ENCODE peak calls at places on chromosome 21, in five cellular contexts. N is H1, B is neuronal stem cell, F is H9, O is trophoblast cell. Q is an unnamed sample.

GRCh38 chr21:38773108-38774061 is 32.3 kb upstream of the ETS2 start:
- DNase-seq in N (no peak), B (no peak), F (no peak), O (peak), Q (peak)

GRCh38 chr21:27393726-27394125 is 426.8 kb upstream of the ADAMTS5 start:
- DNase-seq in N (no peak), B (no peak), F (no peak), O (no peak), Q (no peak)

GRCh38 chr21:34093083-34093482 is 19.7 kb downstream of the MRPS6 start:
- DNase-seq in N (no peak), B (no peak), F (no peak), O (no peak), Q (no peak)

GRCh38 chr21:26544208-26544607 is 28.9 kb downstream of the CYYR1 start:
- DNase-seq in N (no peak), B (no peak), F (no peak), O (no peak), Q (no peak)

GRCh38 chr21:9753943-9754342 is 767.4 kb upstream of the TPTE start:
- DNase-seq in N (no peak), B (no peak), F (no peak), O (no peak), Q (no peak)

GRCh38 chr21:26120833-26121232 is 49.7 kb downstream of the APP start:
- DNase-seq in N (no peak), B (no peak), F (peak), O (peak), Q (no peak)

GRCh38 chr21:46202592-46203202 is 18.4 kb upstream of the SPATC1L start:
- DNase-seq in N (no peak), B (no peak), F (no peak), O (peak), Q (no peak)

GRCh38 chr21:31710586-31710985 is 21.3 kb downstream of the SCAF4 start:
- DNase-seq in N (no peak), B (no peak), F (no peak), O (peak), Q (no peak)

GRCh38 chr21:9839011-9839661 is 682.2 kb upstream of the TPTE start:
- DNase-seq in N (no peak), B (no peak), F (peak), O (no peak), Q (no peak)

GRCh38 chr21:18164483-18164882 is 80.2 kb upstream of the CHODL start:
- DNase-seq in N (no peak), B (no peak), F (no peak), O (no peak), Q (no peak)

GRCh38 chr21:25563399-25564116 is 43.7 kb downstream of the MRPL39 start:
- DNase-seq in N (no peak), B (no peak), F (no peak), O (no peak), Q (peak)

GRCh38 chr21:32726742-32727477 is 903 bp downstream of the SYNJ1 start:
- DNase-seq in N (no peak), B (peak), F (no peak), O (peak), Q (peak)

GRCh38 chr21:37675202-37675801 is 241.0 kb downstream of the KCNJ6 start:
- DNase-seq in N (peak), B (peak), F (peak), O (peak), Q (peak)

GRCh38 chr21:46562964-46563607 is 41.8 kb downstream of the S100B start:
- DNase-seq in N (no peak), B (no peak), F (no peak), O (no peak), Q (no peak)

GRCh38 chr21:25862596-25862995 is 127.8 kb downstream of the GABPA start:
- DNase-seq in N (no peak), B (no peak), F (no peak), O (peak), Q (peak)

GRCh38 chr21:13368200-13368599 is 241.4 kb upstream of the POTED start:
- DNase-seq in N (no peak), B (no peak), F (no peak), O (no peak), Q (no peak)

GRCh38 chr21:34553199-34553952 is 41.4 kb upstream of the KCNE1 start:
- DNase-seq in N (no peak), B (no peak), F (no peak), O (peak), Q (peak)

GRCh38 chr21:31668651-31669491 is 9.4 kb downstream of the SOD1 start:
- DNase-seq in N (no peak), B (no peak), F (no peak), O (no peak), Q (no peak)

GRCh38 chr21:38852278-38852677 is 46.5 kb downstream of the ETS2 start:
- DNase-seq in N (no peak), B (no peak), F (no peak), O (no peak), Q (no peak)

GRCh38 chr21:27190601-27191000 is 223.7 kb upstream of the ADAMTS5 start:
- DNase-seq in N (no peak), B (no peak), F (no peak), O (no peak), Q (no peak)

GRCh38 chr21:34510148-34511142 is 1.6 kb downstream of the KCNE1 start:
- DNase-seq in N (peak), B (peak), F (peak), O (peak), Q (peak)

GRCh38 chr21:17451364-17451869 is 61.4 kb upstream of the CXADR start:
- DNase-seq in N (no peak), B (no peak), F (no peak), O (peak), Q (peak)

GRCh38 chr21:38843806-38844479 is 38.2 kb downstream of the ETS2 start:
- DNase-seq in N (no peak), B (no peak), F (no peak), O (peak), Q (no peak)

GRCh38 chr21:39224930-39225329 is 41.7 kb upstream of the PSMG1 start:
- DNase-seq in N (no peak), B (no peak), F (no peak), O (no peak), Q (no peak)

GRCh38 chr21:26810266-26810665 is 34.9 kb downstream of the ADAMTS1 start:
- DNase-seq in N (no peak), B (no peak), F (no peak), O (peak), Q (no peak)

GRCh38 chr21:46622226-46622625 is 13.2 kb upstream of the PRMT2 start:
- DNase-seq in N (no peak), B (peak), F (no peak), O (no peak), Q (no peak)

GRCh38 chr21:45149021-45149420 is 74.6 kb downstream of the ADARB1 start:
- DNase-seq in N (peak), B (no peak), F (no peak), O (peak), Q (no peak)
- H3K4ac ChIP-seq in N (no peak), B (no peak), F (no peak), O (no peak), Q (no peak)

GRCh38 chr21:45053561-45053960 is 20.8 kb upstream of the ADARB1 start:
- DNase-seq in N (no peak), B (no peak), F (peak), O (no peak), Q (no peak)
- H2BK12ac ChIP-seq in N (no peak), B (peak), F (no peak), O (peak), Q (no peak)

GRCh38 chr21:36232641-36233040 is 76.0 kb downstream of the DOP1B start:
- DNase-seq in N (no peak), B (no peak), F (no peak), O (no peak), Q (no peak)

GRCh38 chr21:36235058-36235582 is 78.5 kb downstream of the DOP1B start:
- DNase-seq in N (no peak), B (no peak), F (no peak), O (peak), Q (no peak)

GRCh38 chr21:36229181-36229580 is 72.6 kb downstream of the DOP1B start:
- DNase-seq in N (no peak), B (no peak), F (no peak), O (no peak), Q (no peak)
- H3K4ac ChIP-seq in N (no peak), B (no peak), F (no peak), O (no peak), Q (no peak)

DNA sequence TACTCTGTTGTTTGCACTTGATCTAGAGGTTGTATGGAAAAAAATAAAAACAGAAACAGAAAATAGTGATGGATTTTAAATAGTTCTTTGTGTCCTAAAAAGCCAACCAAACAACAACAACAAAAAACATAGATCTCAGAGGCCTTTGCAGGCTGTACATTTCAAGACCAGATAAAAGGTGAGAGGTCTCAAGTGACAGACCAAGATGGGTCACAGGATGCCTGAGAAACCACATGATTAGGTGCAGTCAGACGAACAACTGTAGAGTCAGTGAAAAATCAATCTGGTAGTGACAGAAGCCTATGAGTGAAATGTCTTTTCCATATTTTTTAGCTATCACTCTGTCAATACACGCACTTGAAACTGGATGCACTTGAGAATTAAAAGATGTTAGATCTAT is 193.5 kb upstream of the SAMSN1 start:
- DNase-seq in N (no peak), B (no peak), F (no peak), O (no peak), Q (no peak)
- H2BK12ac ChIP-seq in N (no peak), B (no peak), F (no peak), O (no peak), Q (no peak)

GRCh38 chr21:44881586-44881939 is 8.1 kb upstream of the PTTG1IP start:
- DNase-seq in N (no peak), B (no peak), F (no peak), O (no peak), Q (no peak)
- H3K4ac ChIP-seq in N (no peak), B (no peak), F (no peak), O (no peak), Q (no peak)

DNA sequence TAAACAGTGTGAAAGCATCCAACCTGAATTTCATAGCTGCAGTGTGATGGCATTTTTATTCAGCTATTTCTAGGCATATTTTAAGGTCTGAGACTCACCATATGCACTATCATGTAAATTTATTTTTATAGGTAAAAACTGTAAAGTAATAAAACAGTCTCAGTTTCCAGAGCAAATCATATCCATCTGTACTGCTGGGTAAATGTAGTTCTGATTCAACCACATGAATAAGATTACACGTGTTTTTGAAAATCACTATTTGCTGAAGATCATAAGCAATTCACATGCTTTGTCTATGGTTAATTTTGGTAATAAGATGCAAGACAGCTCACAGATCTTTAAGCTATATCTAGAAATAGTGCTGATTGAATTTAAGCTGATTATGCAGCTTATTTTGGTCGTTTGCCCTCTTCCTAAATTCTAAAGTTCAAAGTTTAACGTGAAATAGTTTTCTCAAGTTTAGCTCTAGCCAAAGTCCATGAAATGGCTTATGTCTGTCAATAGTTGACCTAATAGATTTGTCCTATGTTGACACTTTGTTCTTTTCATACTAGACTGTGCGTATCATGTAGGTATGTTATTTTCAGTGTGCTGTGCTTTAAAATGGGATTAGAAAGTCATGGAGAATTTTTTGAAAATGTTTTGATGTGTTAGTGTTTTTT is 489.0 kb downstream of the USP25 start:
- DNase-seq in N (no peak), B (no peak), F (no peak), O (no peak), Q (no peak)
- H2BK12ac ChIP-seq in N (no peak), B (no peak), F (no peak), O (no peak), Q (no peak)

GRCh38 chr21:21614966-21615365 is 616.8 kb downstream of the NCAM2 start:
- DNase-seq in N (no peak), B (no peak), F (no peak), O (no peak), Q (no peak)
- H3K4ac ChIP-seq in N (no peak), B (no peak), F (no peak), O (no peak), Q (no peak)

DNA sequence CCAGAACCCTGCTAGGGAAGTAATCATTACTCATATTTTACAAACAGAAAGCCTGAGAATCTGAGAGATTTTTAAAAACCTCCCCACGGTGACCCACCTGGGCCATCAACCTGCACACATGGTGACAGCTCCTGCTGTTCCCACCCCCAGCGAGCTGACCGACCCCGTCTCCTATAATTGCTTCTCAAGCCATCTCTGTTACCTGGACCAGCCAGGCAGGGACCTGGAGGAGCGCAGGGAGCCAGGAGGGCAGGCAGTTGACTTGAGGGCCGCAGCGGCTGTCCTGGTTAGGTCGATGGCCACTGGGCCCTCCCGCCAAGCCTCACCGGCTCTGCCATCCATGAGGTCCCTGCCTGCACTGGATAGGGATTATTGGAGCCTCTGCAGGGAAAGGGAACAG is 7.7 kb downstream of the TFF2 start:
- DNase-seq in N (peak), B (no peak), F (peak), O (no peak), Q (no peak)
- H2BK12ac ChIP-seq in N (no peak), B (peak), F (no peak), O (no peak), Q (no peak)

GRCh38 chr21:28568692-28569091 is 424.0 kb downstream of the LTN1 start:
- DNase-seq in N (no peak), B (no peak), F (no peak), O (no peak), Q (no peak)
- H3K4ac ChIP-seq in N (no peak), B (no peak), F (no peak), O (no peak), Q (no peak)

GRCh38 chr21:42337276-42337675 is 13.5 kb downstream of the TFF2 start:
- DNase-seq in N (peak), B (no peak), F (no peak), O (no peak), Q (no peak)
- H2BK12ac ChIP-seq in N (no peak), B (no peak), F (no peak), O (no peak), Q (no peak)